ENCODE peak calls at places on chromosomes 2 and 18, in five cellular contexts. One of them, this sample, is unnamed.

GRCh38 chr18:51330148-51330547 is 132.7 kb upstream of the MEX3C start:
- DNase-seq in HepG2: no peak
- DNase-seq in K562: no peak
- DNase-seq in GM12878: no peak
- DNase-seq in SK-N-SH: no peak
- DNase-seq in this sample: no peak

GRCh38 chr2:112077814-112078213 is 22.7 kb downstream of the TMEM87B start:
- DNase-seq in HepG2: no peak
- DNase-seq in K562: no peak
- DNase-seq in GM12878: no peak
- DNase-seq in SK-N-SH: no peak
- DNase-seq in this sample: no peak

GRCh38 chr2:149143734-149144133 is 105.2 kb downstream of the LYPD6B start:
- DNase-seq in HepG2: no peak
- DNase-seq in K562: no peak
- DNase-seq in GM12878: no peak
- DNase-seq in SK-N-SH: no peak
- DNase-seq in this sample: no peak

GRCh38 chr2:6958616-6959235 is 41.5 kb downstream of the RNF144A start:
- DNase-seq in HepG2: no peak
- DNase-seq in K562: no peak
- DNase-seq in GM12878: no peak
- DNase-seq in SK-N-SH: no peak
- DNase-seq in this sample: no peak

GRCh38 chr2:45072064-45072861 is 63.0 kb upstream of the SIX2 start:
- DNase-seq in HepG2: no peak
- DNase-seq in K562: no peak
- DNase-seq in GM12878: no peak
- DNase-seq in SK-N-SH: no peak
- DNase-seq in this sample: no peak

GRCh38 chr2:237141556-237141955 is 55.9 kb downstream of the COPS8 start:
- DNase-seq in HepG2: no peak
- DNase-seq in K562: no peak
- DNase-seq in GM12878: no peak
- DNase-seq in SK-N-SH: no peak
- DNase-seq in this sample: no peak

GRCh38 chr2:23380562-23381065 is 4.4 kb upstream of the KLHL29 start:
- DNase-seq in HepG2: no peak
- DNase-seq in K562: no peak
- DNase-seq in GM12878: peak
- DNase-seq in SK-N-SH: no peak
- DNase-seq in this sample: no peak

GRCh38 chr2:152189622-152190495 is 14.3 kb upstream of the STAM2 start:
- DNase-seq in HepG2: peak
- DNase-seq in K562: peak
- DNase-seq in GM12878: no peak
- DNase-seq in SK-N-SH: peak
- DNase-seq in this sample: peak

GRCh38 chr2:109377976-109378375 is 235.8 kb downstream of the SEPTIN10 start:
- DNase-seq in HepG2: no peak
- DNase-seq in K562: no peak
- DNase-seq in GM12878: no peak
- DNase-seq in SK-N-SH: no peak
- DNase-seq in this sample: no peak

GRCh38 chr2:219285894-219286425 is 6.8 kb downstream of the DNAJB2 start:
- DNase-seq in HepG2: no peak
- DNase-seq in K562: peak
- DNase-seq in GM12878: no peak
- DNase-seq in SK-N-SH: peak
- DNase-seq in this sample: no peak

GRCh38 chr2:26675651-26676255 is 16.8 kb upstream of the KCNK3 start:
- DNase-seq in HepG2: no peak
- DNase-seq in K562: no peak
- DNase-seq in GM12878: no peak
- DNase-seq in SK-N-SH: no peak
- DNase-seq in this sample: no peak

GRCh38 chr2:64259301-64259700 is 115.1 kb upstream of the PELI1 start:
- DNase-seq in HepG2: no peak
- DNase-seq in K562: no peak
- DNase-seq in GM12878: no peak
- DNase-seq in SK-N-SH: peak
- DNase-seq in this sample: no peak

GRCh38 chr2:179532890-179533289 is 268.3 kb upstream of the SESTD1 start:
- DNase-seq in HepG2: peak
- DNase-seq in K562: no peak
- DNase-seq in GM12878: no peak
- DNase-seq in SK-N-SH: peak
- DNase-seq in this sample: no peak

GRCh38 chr2:10233131-10234012 is 69.3 kb upstream of the HPCAL1 start:
- DNase-seq in HepG2: no peak
- DNase-seq in K562: no peak
- DNase-seq in GM12878: no peak
- DNase-seq in SK-N-SH: no peak
- DNase-seq in this sample: no peak

GRCh38 chr18:24540896-24541295 is 80.5 kb downstream of the HRH4 start:
- DNase-seq in HepG2: no peak
- DNase-seq in K562: no peak
- DNase-seq in GM12878: no peak
- DNase-seq in SK-N-SH: no peak
- DNase-seq in this sample: no peak

GRCh38 chr2:10204326-10205200 is 82.0 kb downstream of the RRM2 start:
- DNase-seq in HepG2: no peak
- DNase-seq in K562: no peak
- DNase-seq in GM12878: no peak
- DNase-seq in SK-N-SH: peak
- DNase-seq in this sample: no peak

GRCh38 chr2:227908266-227909054 is 37.0 kb downstream of the DAW1 start:
- DNase-seq in HepG2: no peak
- DNase-seq in K562: no peak
- DNase-seq in GM12878: no peak
- DNase-seq in SK-N-SH: no peak
- DNase-seq in this sample: no peak

GRCh38 chr18:9421096-9421495 is 54.2 kb upstream of the RALBP1 start:
- DNase-seq in HepG2: no peak
- DNase-seq in K562: no peak
- DNase-seq in GM12878: no peak
- DNase-seq in SK-N-SH: no peak
- DNase-seq in this sample: no peak

GRCh38 chr2:202051499-202052161 is 18.0 kb downstream of the FZD7 start:
- DNase-seq in HepG2: no peak
- DNase-seq in K562: no peak
- DNase-seq in GM12878: no peak
- DNase-seq in SK-N-SH: no peak
- DNase-seq in this sample: no peak

GRCh38 chr2:189641047-189641446 is 20.2 kb upstream of the ASNSD1 start:
- DNase-seq in HepG2: no peak
- DNase-seq in K562: no peak
- DNase-seq in GM12878: no peak
- DNase-seq in SK-N-SH: no peak
- DNase-seq in this sample: no peak

GRCh38 chr2:78465707-78466106 is 559.8 kb upstream of the REG3G start:
- DNase-seq in HepG2: peak
- DNase-seq in K562: no peak
- DNase-seq in GM12878: no peak
- DNase-seq in SK-N-SH: no peak
- DNase-seq in this sample: no peak

DNA sequence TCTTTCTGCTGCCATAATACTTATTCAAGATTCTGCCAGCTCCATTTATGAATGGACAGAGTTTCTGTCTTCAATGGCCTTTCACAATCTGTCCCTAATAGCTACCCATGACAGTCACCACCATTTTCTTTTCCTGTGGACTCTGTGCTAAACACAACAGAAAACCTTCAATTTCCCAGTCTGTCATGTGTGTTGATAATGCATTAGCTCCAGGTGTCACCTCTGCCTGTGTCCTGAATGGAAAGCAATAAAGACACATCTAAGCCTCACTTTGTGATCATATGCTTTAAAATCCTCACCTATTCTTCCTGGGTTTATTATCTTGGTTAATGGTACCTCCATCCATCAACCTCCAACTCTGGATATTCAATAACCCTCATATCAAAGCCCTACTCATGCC is 772.2 kb downstream of the DCDC2C start:
- DNase-seq in HepG2: no peak
- DNase-seq in K562: no peak
- DNase-seq in GM12878: no peak
- DNase-seq in SK-N-SH: no peak
- DNase-seq in this sample: no peak
- H3K27ac ChIP-seq in HepG2: no peak
- H3K27ac ChIP-seq in K562: no peak
- H3K27ac ChIP-seq in GM12878: no peak
- H3K27ac ChIP-seq in SK-N-SH: no peak
- H3K27ac ChIP-seq in this sample: no peak

GRCh38 chr2:231051116-231051515 is 5.6 kb upstream of the PSMD1 start:
- DNase-seq in HepG2: peak
- DNase-seq in K562: no peak
- DNase-seq in GM12878: no peak
- DNase-seq in SK-N-SH: no peak
- DNase-seq in this sample: no peak

GRCh38 chr2:231047922-231048544 is 8.6 kb upstream of the PSMD1 start:
- DNase-seq in HepG2: no peak
- DNase-seq in K562: no peak
- DNase-seq in GM12878: no peak
- DNase-seq in SK-N-SH: no peak
- DNase-seq in this sample: no peak

GRCh38 chr2:231049286-231050017 is 7.2 kb upstream of the PSMD1 start:
- DNase-seq in HepG2: no peak
- DNase-seq in K562: no peak
- DNase-seq in GM12878: no peak
- DNase-seq in SK-N-SH: no peak
- DNase-seq in this sample: no peak

GRCh38 chr2:231052494-231053451 is 3.9 kb upstream of the PSMD1 start:
- DNase-seq in HepG2: peak
- DNase-seq in K562: peak
- DNase-seq in GM12878: no peak
- DNase-seq in SK-N-SH: peak
- DNase-seq in this sample: peak

GRCh38 chr2:231050018-231050901 is 6.4 kb upstream of the PSMD1 start:
- DNase-seq in HepG2: peak
- DNase-seq in K562: no peak
- DNase-seq in GM12878: no peak
- DNase-seq in SK-N-SH: no peak
- DNase-seq in this sample: no peak
- TF ChIP-seq GABPA in HepG2: no peak
- TF ChIP-seq GABPA in K562: no peak
- TF ChIP-seq GABPA in GM12878: no peak
- TF ChIP-seq GABPA in SK-N-SH: no peak
- TF ChIP-seq GABPA in this sample: no peak

GRCh38 chr2:128755693-128756371 is 437.2 kb upstream of the HS6ST1 start:
- DNase-seq in HepG2: no peak
- DNase-seq in K562: no peak
- DNase-seq in GM12878: no peak
- DNase-seq in SK-N-SH: no peak
- DNase-seq in this sample: no peak
- TF ChIP-seq REST in HepG2: no peak
- TF ChIP-seq REST in K562: no peak
- TF ChIP-seq REST in GM12878: no peak
- TF ChIP-seq REST in SK-N-SH: no peak
- TF ChIP-seq REST in this sample: no peak

GRCh38 chr2:168392797-168393196 is 63.3 kb upstream of the CERS6 start:
- DNase-seq in HepG2: no peak
- DNase-seq in K562: no peak
- DNase-seq in GM12878: no peak
- DNase-seq in SK-N-SH: no peak
- DNase-seq in this sample: no peak
- H3K27ac ChIP-seq in HepG2: no peak
- H3K27ac ChIP-seq in K562: no peak
- H3K27ac ChIP-seq in GM12878: no peak
- H3K27ac ChIP-seq in SK-N-SH: no peak
- H3K27ac ChIP-seq in this sample: no peak

GRCh38 chr2:165237056-165237455 is 2.2 kb upstream of the SCN2A start:
- DNase-seq in HepG2: no peak
- DNase-seq in K562: no peak
- DNase-seq in GM12878: no peak
- DNase-seq in SK-N-SH: no peak
- DNase-seq in this sample: no peak

GRCh38 chr2:165239826-165240618 is 808 bp downstream of the SCN2A start:
- DNase-seq in HepG2: no peak
- DNase-seq in K562: no peak
- DNase-seq in GM12878: no peak
- DNase-seq in SK-N-SH: peak
- DNase-seq in this sample: no peak

GRCh38 chr2:165240927-165241326 is 1.7 kb downstream of the SCN2A start:
- DNase-seq in HepG2: no peak
- DNase-seq in K562: no peak
- DNase-seq in GM12878: no peak
- DNase-seq in SK-N-SH: no peak
- DNase-seq in this sample: no peak

GRCh38 chr2:165239230-165239629 is at the start of gene SCN2A:
- DNase-seq in HepG2: peak
- DNase-seq in K562: peak
- DNase-seq in GM12878: no peak
- DNase-seq in SK-N-SH: peak
- DNase-seq in this sample: no peak

GRCh38 chr2:165238295-165238694 is 919 bp upstream of the SCN2A start:
- DNase-seq in HepG2: no peak
- DNase-seq in K562: peak
- DNase-seq in GM12878: no peak
- DNase-seq in SK-N-SH: no peak
- DNase-seq in this sample: no peak
- TF ChIP-seq GABPA in HepG2: no peak
- TF ChIP-seq GABPA in K562: no peak
- TF ChIP-seq GABPA in GM12878: no peak
- TF ChIP-seq GABPA in SK-N-SH: no peak
- TF ChIP-seq GABPA in this sample: no peak